ENCODE peak calls at places on chromosomes 2 and 18, in four cellular contexts. N, A, Y and E are unnamed samples.

GRCh38 chr18:76488190-76488589 is 6.9 kb downstream of the ZNF516 start:
- DNase-seq in N (no peak), A (no peak), Y (no peak), E (no peak)

GRCh38 chr2:45182667-45183620 is 173.7 kb upstream of the SIX2 start:
- DNase-seq in N (no peak), A (no peak), Y (no peak), E (no peak)

GRCh38 chr2:3563521-3563976 is 5.4 kb upstream of the RNASEH1 start:
- DNase-seq in N (no peak), A (no peak), Y (no peak), E (peak)

GRCh38 chr2:219418155-219418569 is at the start of gene DES:
- DNase-seq in N (no peak), A (no peak), Y (no peak), E (no peak)

GRCh38 chr2:190649035-190649797 is at the start of gene NAB1:
- DNase-seq in N (peak), A (peak), Y (no peak), E (no peak)

GRCh38 chr2:26605195-26605968 is 35.8 kb downstream of the CIB4 start:
- DNase-seq in N (peak), A (peak), Y (peak), E (peak)

GRCh38 chr2:241798081-241798630 is 10.8 kb upstream of the NEU4 start:
- DNase-seq in N (no peak), A (no peak), Y (peak), E (no peak)

GRCh38 chr2:224033601-224034000 is 5.5 kb downstream of the SERPINE2 start:
- DNase-seq in N (no peak), A (no peak), Y (no peak), E (no peak)

GRCh38 chr2:16656087-16656486 is 9.5 kb downstream of the CYRIA start:
- DNase-seq in N (no peak), A (no peak), Y (no peak), E (no peak)

GRCh38 chr18:44742741-44743311 is 62.1 kb downstream of the SETBP1 start:
- DNase-seq in N (no peak), A (no peak), Y (no peak), E (no peak)

GRCh38 chr2:119085613-119086012 is 72.9 kb downstream of the C1QL2 start:
- DNase-seq in N (peak), A (no peak), Y (no peak), E (no peak)

GRCh38 chr2:230205721-230206120 is 14.1 kb downstream of the SP110 start:
- DNase-seq in N (no peak), A (no peak), Y (no peak), E (no peak)

GRCh38 chr2:230205034-230205433 is 14.8 kb downstream of the SP110 start:
- DNase-seq in N (no peak), A (no peak), Y (no peak), E (peak)

GRCh38 chr2:230202430-230203109 is 17.2 kb downstream of the SP110 start:
- DNase-seq in N (no peak), A (no peak), Y (no peak), E (peak)

GRCh38 chr2:230208576-230208975 is 11.2 kb downstream of the SP110 start:
- DNase-seq in N (no peak), A (no peak), Y (no peak), E (no peak)

GRCh38 chr2:230203110-230203676 is 16.6 kb downstream of the SP110 start:
- DNase-seq in N (no peak), A (no peak), Y (no peak), E (peak)
- TF ChIP-seq HDAC2 in N (no peak), A (no peak), Y (no peak), E (no peak)

GRCh38 chr2:169452080-169452479 is 27.2 kb upstream of the BBS5 start:
- DNase-seq in N (peak), A (peak), Y (peak), E (no peak)
- TF ChIP-seq HDAC2 in N (no peak), A (no peak), Y (no peak), E (no peak)

GRCh38 chr2:227252831-227253230 is 72.2 kb upstream of the MFF start:
- DNase-seq in N (no peak), A (no peak), Y (no peak), E (no peak)

DNA sequence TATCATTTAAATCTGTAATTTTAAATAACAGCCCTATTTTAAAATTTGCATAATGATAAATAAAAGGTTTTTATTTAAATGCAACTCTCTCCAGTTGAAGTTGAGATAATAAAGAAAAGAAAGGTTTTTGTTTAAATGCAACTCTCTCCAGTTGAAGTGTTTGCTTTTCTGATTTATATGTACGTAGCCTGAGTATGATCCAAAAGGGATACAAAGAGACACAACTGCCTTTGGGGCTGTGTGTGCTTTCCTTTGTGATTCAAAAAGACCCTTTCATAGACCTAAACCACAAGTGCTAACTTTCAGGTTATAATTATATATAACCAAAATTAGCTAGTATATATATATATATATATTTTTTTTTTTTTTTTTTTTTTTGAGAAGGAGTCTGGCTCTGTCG is 76.2 kb upstream of the MFF start:
- DNase-seq in N (no peak), A (no peak), Y (no peak), E (no peak)
- TF ChIP-seq HDAC2 in N (no peak), A (no peak), Y (no peak), E (no peak)

GRCh38 chr18:21243041-21243431 is 1.0 kb downstream of the GREB1L start:
- DNase-seq in N (no peak), A (peak), Y (no peak), E (no peak)

GRCh38 chr18:21242141-21243040 is at the start of gene GREB1L:
- DNase-seq in N (peak), A (peak), Y (no peak), E (no peak)

GRCh38 chr18:21241224-21242131 is 554 bp upstream of the GREB1L start:
- DNase-seq in N (no peak), A (no peak), Y (no peak), E (no peak)
- TF ChIP-seq HDAC2 in N (no peak), A (no peak), Y (no peak), E (no peak)

GRCh38 chr2:182319556-182319955 is 107.3 kb downstream of the PDE1A start:
- DNase-seq in N (no peak), A (no peak), Y (no peak), E (no peak)
- TF ChIP-seq HDAC2 in N (no peak), A (no peak), Y (no peak), E (no peak)

GRCh38 chr2:149082781-149083180 is 44.3 kb downstream of the LYPD6B start:
- DNase-seq in N (no peak), A (no peak), Y (no peak), E (no peak)
- TF ChIP-seq HDAC2 in N (no peak), A (no peak), Y (no peak), E (no peak)